ENCODE peak calls at places on chromosome 3, in four cellular contexts. X, P, Q and O are unnamed samples.

GRCh38 chr3:49673715-49674490 is at the start of gene APEH:
- DNase-seq in X (peak), P (peak), Q (peak), O (peak)

GRCh38 chr3:10997196-10997595 is 4.6 kb downstream of the SLC6A1 start:
- DNase-seq in X (no peak), P (no peak), Q (no peak), O (no peak)

GRCh38 chr3:42264399-42265058 is 1.5 kb downstream of the CCK start:
- DNase-seq in X (peak), P (no peak), Q (no peak), O (no peak)

GRCh38 chr3:106610362-106610997 is 741.7 kb upstream of the CBLB start:
- DNase-seq in X (peak), P (no peak), Q (no peak), O (no peak)

GRCh38 chr3:17055374-17056276 is 170.9 kb downstream of the PLCL2 start:
- DNase-seq in X (peak), P (no peak), Q (no peak), O (no peak)

GRCh38 chr3:124504332-124505059 is 225.8 kb upstream of the UMPS start:
- DNase-seq in X (peak), P (peak), Q (no peak), O (no peak)

GRCh38 chr3:70000563-70001081 is 1.1 kb downstream of the SAMMSON start:
- DNase-seq in X (peak), P (no peak), Q (no peak), O (no peak)

GRCh38 chr3:116046350-116046749 is 398.9 kb downstream of the LSAMP start:
- DNase-seq in X (no peak), P (no peak), Q (no peak), O (no peak)

GRCh38 chr3:62876064-62876463 is 848 bp upstream of the CADPS start:
- DNase-seq in X (peak), P (peak), Q (no peak), O (peak)

GRCh38 chr3:122646146-122646988 is 34.3 kb upstream of the PARP14 start:
- DNase-seq in X (no peak), P (no peak), Q (no peak), O (no peak)

GRCh38 chr3:177647876-177648275 is 450.6 kb upstream of the TBL1XR1 start:
- DNase-seq in X (no peak), P (no peak), Q (no peak), O (no peak)

GRCh38 chr3:194281766-194282165 is 69.4 kb downstream of the CPN2 start:
- DNase-seq in X (no peak), P (no peak), Q (no peak), O (no peak)

GRCh38 chr3:71048948-71049347 is 534.6 kb downstream of the FOXP1 start:
- DNase-seq in X (peak), P (no peak), Q (no peak), O (no peak)

GRCh38 chr3:142151240-142151639 is 1.9 kb upstream of the TFDP2 start:
- DNase-seq in X (no peak), P (no peak), Q (no peak), O (no peak)

GRCh38 chr3:46209751-46210470 is 1.8 kb upstream of the CCR1 start:
- DNase-seq in X (no peak), P (no peak), Q (no peak), O (no peak)

GRCh38 chr3:9679476-9680097 is 24.0 kb upstream of the CPNE9 start:
- DNase-seq in X (no peak), P (no peak), Q (no peak), O (no peak)

GRCh38 chr3:170523248-170523647 is 62.6 kb downstream of the SLC7A14 start:
- DNase-seq in X (peak), P (no peak), Q (no peak), O (no peak)

GRCh38 chr3:84965141-84965540 is 6.4 kb downstream of the CADM2 start:
- DNase-seq in X (peak), P (peak), Q (no peak), O (no peak)